ENCODE peak calls at places on chromosomes 1 and 21, in nine cellular contexts. G, S, Q, J, Z, E, C, P and Y are unnamed samples.
A peak's percentile ranks its signal among the peaks of the same experiment; 100 is the strongest.

GRCh38 chr1:65505547-65506325 is 85.3 kb downstream of the LEPR start:
- DNase-seq in Z (peak; percentile 89), G (no peak), E (no peak), Q (no peak), P (no peak), J (no peak), C (no peak), S (no peak), Y (no peak)

GRCh38 chr1:37255111-37255795 is 219.1 kb upstream of the ZC3H12A start:
- DNase-seq in G (no peak), C (no peak), J (no peak), S (no peak), E (peak; percentile 11), Z (peak; percentile 16), Q (no peak), P (no peak), Y (peak; percentile 79)

GRCh38 chr1:235087906-235088305 is 40.7 kb downstream of the TOMM20 start:
- DNase-seq in G (no peak), Z (no peak), C (no peak), J (no peak), P (no peak), Q (no peak), S (no peak), E (no peak), Y (no peak)

GRCh38 chr1:6909857-6910256 is 124.6 kb downstream of the CAMTA1 start:
- DNase-seq in Q (no peak), E (no peak), Z (no peak), J (no peak), G (no peak), S (no peak), P (no peak), C (no peak), Y (no peak)

GRCh38 chr1:193367863-193368262 is 181.4 kb upstream of the B3GALT2 start:
- DNase-seq in Q (no peak), E (no peak), P (no peak), G (no peak), Z (no peak), C (no peak), J (no peak), S (no peak), Y (no peak)

GRCh38 chr1:192809286-192810252 is 730 bp downstream of the RGS2 start:
- DNase-seq in P (peak; percentile 53), J (peak; percentile 55), Q (peak; percentile 78), G (peak; percentile 46), E (peak; percentile 26), S (peak; percentile 73), C (peak; percentile 31), Z (peak; percentile 68), Y (peak; percentile 46)

GRCh38 chr1:8059161-8059622 is 33.1 kb upstream of the ERRFI1 start:
- DNase-seq in P (no peak), Z (peak; percentile 85), E (no peak), Q (no peak), S (no peak), C (no peak), G (no peak), J (no peak), Y (no peak)

GRCh38 chr1:177772621-177773020 is 197.2 kb downstream of the SEC16B start:
- DNase-seq in C (no peak), Q (no peak), G (no peak), S (no peak), E (no peak), J (no peak), Z (no peak), P (no peak), Y (no peak)

GRCh38 chr1:84726593-84727275 is 36.5 kb upstream of the SSX2IP start:
- DNase-seq in S (no peak), P (no peak), Q (no peak), G (no peak), E (no peak), C (no peak), J (no peak), Z (no peak), Y (no peak)

GRCh38 chr21:36113647-36114428 is 21.0 kb upstream of the CBR3 start:
- DNase-seq in P (peak; percentile 76), C (peak; percentile 67), J (no peak), Z (no peak), S (no peak), G (peak; percentile 90), Q (no peak), E (no peak), Y (no peak)

GRCh38 chr21:40043423-40043822 is 176.2 kb downstream of the PCP4 start:
- DNase-seq in S (no peak), G (no peak), Q (no peak), E (no peak), C (no peak), P (no peak), Z (no peak), J (no peak), Y (no peak)

GRCh38 chr1:225430301-225430700 is 2.5 kb upstream of the LBR start:
- DNase-seq in Z (peak; percentile 43), P (no peak), S (no peak), C (no peak), J (no peak), E (no peak), G (no peak), Q (no peak), Y (no peak)

GRCh38 chr1:45543599-45544417 is 6.8 kb upstream of the AKR1A1 start:
- DNase-seq in G (peak; percentile 66), P (peak; percentile 86), Q (peak; percentile 93), E (peak; percentile 70), S (no peak), C (peak; percentile 74), J (peak; percentile 64), Z (peak; percentile 53), Y (no peak)

GRCh38 chr1:37471345-37472231 is 2.8 kb upstream of the ZC3H12A start:
- DNase-seq in G (peak; percentile 83), Q (no peak), S (peak; percentile 92), J (peak; percentile 86), Z (peak; percentile 90), E (peak; percentile 72), C (no peak), P (peak; percentile 84), Y (peak; percentile 71)

GRCh38 chr1:7230121-7230895 is 445.1 kb downstream of the CAMTA1 start:
- DNase-seq in G (no peak), S (no peak), Q (no peak), Z (no peak), C (no peak), E (no peak), J (no peak), P (no peak), Y (no peak)

GRCh38 chr21:41168391-41169257 is 664 bp downstream of the BACE2 start:
- DNase-seq in E (peak; percentile 45), Q (no peak), C (no peak), J (peak; percentile 69), S (peak; percentile 82), P (peak; percentile 59), G (peak; percentile 67), Z (peak; percentile 75), Y (no peak)

GRCh38 chr1:8418301-8418700 is 100.4 kb downstream of the SLC45A1 start:
- DNase-seq in Q (no peak), C (no peak), J (peak; percentile 63), Z (no peak), G (no peak), P (no peak), E (no peak), S (no peak), Y (no peak)

GRCh38 chr1:246801241-246802020 is 77.2 kb downstream of the SCCPDH start:
- DNase-seq in Z (peak; percentile 26), S (no peak), C (no peak), Q (no peak), E (no peak), J (no peak), P (no peak), G (no peak), Y (peak; percentile 39)

GRCh38 chr1:60904079-60904852 is 178.1 kb upstream of the NFIA start:
- DNase-seq in S (peak; percentile 64), P (no peak), Q (no peak), G (no peak), Z (peak; percentile 59), E (peak; percentile 78), J (peak; percentile 88), C (no peak), Y (peak; percentile 9)

GRCh38 chr1:157994081-157994581 is 686 bp downstream of the KIRREL1 start:
- DNase-seq in S (no peak), E (no peak), Q (no peak), P (no peak), G (no peak), Z (no peak), C (no peak), J (no peak), Y (no peak)

DNA sequence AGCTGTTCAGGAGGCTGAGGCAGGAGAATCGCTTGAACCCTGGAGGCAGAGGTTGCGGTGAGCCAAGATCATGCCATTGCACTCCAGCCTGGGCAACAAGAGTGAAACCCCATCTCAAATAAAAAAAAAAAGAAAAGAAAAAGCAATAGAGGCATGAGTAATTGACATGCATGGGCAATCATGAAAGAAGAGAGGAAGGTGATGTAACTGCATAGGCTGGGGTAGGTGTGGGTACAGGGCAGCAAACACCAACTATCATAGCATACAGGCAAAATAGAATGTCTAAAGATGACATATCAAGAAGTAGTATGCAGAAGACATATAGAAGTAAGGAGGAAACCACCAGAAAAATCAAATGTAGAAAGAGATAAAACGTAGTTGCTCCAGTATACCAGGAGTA is 19.0 kb upstream of the MGST3 start:
- DNase-seq in C (no peak), J (no peak), E (no peak), S (no peak), Z (no peak), G (no peak), Q (no peak), P (no peak), Y (no peak)
- H3K27me3 ChIP-seq in C (no peaks in the 10 kb centered on the region), J (no peaks in the 10 kb centered on the region), E (no peaks in the 10 kb centered on the region), S (no peaks in the 10 kb centered on the region), Z (no peaks in the 10 kb centered on the region), G (no peaks in the 10 kb centered on the region), Q (no peaks in the 10 kb centered on the region), P (no peaks in the 10 kb centered on the region), Y (peaks cover 13% of the 10 kb centered on the region)

GRCh38 chr1:57309608-57310007 is 114.3 kb downstream of the DAB1 start:
- DNase-seq in S (no peak), Z (no peak), Q (no peak), J (no peak), P (no peak), E (no peak), G (no peak), C (no peak), Y (no peak)
- H3K4me3 ChIP-seq in S (no peak overlapping the region), Z (no peak overlapping the region), Q (no peak overlapping the region), J (no peak overlapping the region), P (no peak overlapping the region), E (no peak overlapping the region), G (no peak overlapping the region), C (no peak overlapping the region), Y (no peak overlapping the region)

DNA sequence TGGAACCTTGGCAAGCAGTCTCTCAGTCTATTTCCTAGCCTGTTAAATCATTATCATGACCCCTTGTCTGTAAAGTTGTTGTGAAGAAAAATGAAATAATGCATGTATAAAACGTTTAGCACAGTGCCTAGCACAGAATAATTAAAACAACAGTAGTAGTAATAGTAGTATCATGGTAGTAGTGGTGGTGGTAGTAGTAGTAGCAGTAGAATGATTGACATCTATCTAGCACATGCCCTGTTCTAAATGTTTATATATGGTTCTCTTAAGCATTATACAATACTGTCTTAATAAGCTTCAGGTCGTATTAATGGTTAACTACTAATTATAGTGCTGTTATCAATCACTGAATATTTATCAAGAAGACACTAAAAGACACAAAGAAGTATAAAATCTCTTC is 46.7 kb downstream of the GPR3 start:
- DNase-seq in E (no peak), Z (no peak), Q (no peak), S (no peak), G (no peak), P (no peak), C (no peak), J (no peak), Y (no peak)
- H3K4me1 ChIP-seq in E (peaks cover 65% of the 10 kb centered on the region), Z (peaks cover 37% of the 10 kb centered on the region), Q (peaks cover 62% of the 10 kb centered on the region), S (no peaks in the 10 kb centered on the region), G (peaks cover 39% of the 10 kb centered on the region), P (peaks cover 61% of the 10 kb centered on the region), C (peaks cover 51% of the 10 kb centered on the region), J (peaks cover 54% of the 10 kb centered on the region), Y (no peaks in the 10 kb centered on the region)

GRCh38 chr1:161730050-161730564 is 8.8 kb downstream of the FCRLB start:
- DNase-seq in Q (no peak), S (no peak), E (no peak), J (no peak), G (no peak), P (no peak), Z (peak; percentile 44), C (no peak), Y (no peak)
- H3K27me3 ChIP-seq in Q (no peaks in the 10 kb centered on the region), S (no peaks in the 10 kb centered on the region), E (no peaks in the 10 kb centered on the region), J (peaks cover 37% of the 10 kb centered on the region), G (peaks cover 14% of the 10 kb centered on the region), P (no peaks in the 10 kb centered on the region), Z (peaks cover 8% of the 10 kb centered on the region), C (no peaks in the 10 kb centered on the region), Y (peaks cover 41% of the 10 kb centered on the region)